ENCODE peak calls at places on chromosomes 16 and 17, in eight cellular contexts. One of them, this sample, is unnamed.

GRCh38 chr17:40060887-40061480 is 1.8 kb upstream of the THRA start:
- DNase-seq in nephron progenitor cell: no peak
- DNase-seq in hypothalamus: no peak
- DNase-seq in fibroblast of lung: no peak
- DNase-seq in stimulated activated CD4-positive, alpha-beta T cell treated with anti-CD3 and anti-CD28 coated beads, TNF-alpha, amount 100 ng/mL, for 48 hours: no peak
- DNase-seq in GM04504: no peak
- DNase-seq in activated effector memory CD4-positive, alpha-beta T cell treated with Interleukin-2 at 50 U/mL for 16 hours: no peak
- DNase-seq in AG09319: no peak
- DNase-seq in this sample: no peak

GRCh38 chr17:64661981-64662773 is at the start of gene SMURF2:
- DNase-seq in nephron progenitor cell: peak
- DNase-seq in fibroblast of lung: peak
- DNase-seq in activated effector memory CD4-positive, alpha-beta T cell treated with Interleukin-2 at 50 U/mL for 16 hours: peak
- DNase-seq in stimulated activated CD4-positive, alpha-beta T cell treated with anti-CD3 and anti-CD28 coated beads, TNF-alpha, amount 100 ng/mL, for 48 hours: peak
- DNase-seq in GM04504: no peak
- DNase-seq in hypothalamus: peak
- DNase-seq in AG09319: no peak
- DNase-seq in this sample: peak

GRCh38 chr17:45971698-45972141 is 27.3 kb upstream of the STH start:
- DNase-seq in nephron progenitor cell: no peak
- DNase-seq in hypothalamus: no peak
- DNase-seq in AG09319: no peak
- DNase-seq in GM04504: no peak
- DNase-seq in fibroblast of lung: no peak
- DNase-seq in stimulated activated CD4-positive, alpha-beta T cell treated with anti-CD3 and anti-CD28 coated beads, TNF-alpha, amount 100 ng/mL, for 48 hours: no peak
- DNase-seq in activated effector memory CD4-positive, alpha-beta T cell treated with Interleukin-2 at 50 U/mL for 16 hours: no peak
- DNase-seq in this sample: no peak

GRCh38 chr17:62818491-62818890 is 10.4 kb upstream of the MARCHF10 start:
- DNase-seq in activated effector memory CD4-positive, alpha-beta T cell treated with Interleukin-2 at 50 U/mL for 16 hours: no peak
- DNase-seq in AG09319: no peak
- DNase-seq in nephron progenitor cell: no peak
- DNase-seq in GM04504: no peak
- DNase-seq in hypothalamus: no peak
- DNase-seq in stimulated activated CD4-positive, alpha-beta T cell treated with anti-CD3 and anti-CD28 coated beads, TNF-alpha, amount 100 ng/mL, for 48 hours: no peak
- DNase-seq in fibroblast of lung: no peak
- DNase-seq in this sample: no peak

GRCh38 chr17:14311186-14311705 is 10.4 kb downstream of the HS3ST3B1 start:
- DNase-seq in nephron progenitor cell: no peak
- DNase-seq in stimulated activated CD4-positive, alpha-beta T cell treated with anti-CD3 and anti-CD28 coated beads, TNF-alpha, amount 100 ng/mL, for 48 hours: no peak
- DNase-seq in fibroblast of lung: no peak
- DNase-seq in activated effector memory CD4-positive, alpha-beta T cell treated with Interleukin-2 at 50 U/mL for 16 hours: no peak
- DNase-seq in hypothalamus: no peak
- DNase-seq in AG09319: no peak
- DNase-seq in GM04504: no peak
- DNase-seq in this sample: no peak

GRCh38 chr16:11308493-11309283 is 27.6 kb upstream of the PRM1 start:
- DNase-seq in nephron progenitor cell: no peak
- DNase-seq in stimulated activated CD4-positive, alpha-beta T cell treated with anti-CD3 and anti-CD28 coated beads, TNF-alpha, amount 100 ng/mL, for 48 hours: no peak
- DNase-seq in GM04504: no peak
- DNase-seq in hypothalamus: no peak
- DNase-seq in activated effector memory CD4-positive, alpha-beta T cell treated with Interleukin-2 at 50 U/mL for 16 hours: no peak
- DNase-seq in AG09319: no peak
- DNase-seq in fibroblast of lung: no peak
- DNase-seq in this sample: no peak

GRCh38 chr17:39064374-39064773 is 87.1 kb downstream of the PLXDC1 start:
- DNase-seq in stimulated activated CD4-positive, alpha-beta T cell treated with anti-CD3 and anti-CD28 coated beads, TNF-alpha, amount 100 ng/mL, for 48 hours: no peak
- DNase-seq in activated effector memory CD4-positive, alpha-beta T cell treated with Interleukin-2 at 50 U/mL for 16 hours: no peak
- DNase-seq in hypothalamus: no peak
- DNase-seq in fibroblast of lung: peak
- DNase-seq in AG09319: no peak
- DNase-seq in GM04504: peak
- DNase-seq in nephron progenitor cell: no peak
- DNase-seq in this sample: no peak

GRCh38 chr17:7263071-7263800 is 958 bp upstream of the CLDN7 start:
- DNase-seq in hypothalamus: no peak
- DNase-seq in GM04504: no peak
- DNase-seq in nephron progenitor cell: peak
- DNase-seq in activated effector memory CD4-positive, alpha-beta T cell treated with Interleukin-2 at 50 U/mL for 16 hours: no peak
- DNase-seq in fibroblast of lung: no peak
- DNase-seq in stimulated activated CD4-positive, alpha-beta T cell treated with anti-CD3 and anti-CD28 coated beads, TNF-alpha, amount 100 ng/mL, for 48 hours: no peak
- DNase-seq in AG09319: no peak
- DNase-seq in this sample: no peak

GRCh38 chr16:64841071-64841470 is 280.8 kb downstream of the CDH11 start:
- DNase-seq in AG09319: no peak
- DNase-seq in fibroblast of lung: no peak
- DNase-seq in GM04504: no peak
- DNase-seq in stimulated activated CD4-positive, alpha-beta T cell treated with anti-CD3 and anti-CD28 coated beads, TNF-alpha, amount 100 ng/mL, for 48 hours: no peak
- DNase-seq in nephron progenitor cell: no peak
- DNase-seq in activated effector memory CD4-positive, alpha-beta T cell treated with Interleukin-2 at 50 U/mL for 16 hours: no peak
- DNase-seq in hypothalamus: no peak
- DNase-seq in this sample: no peak

GRCh38 chr17:62696726-62697490 is 69.4 kb downstream of the MRC2 start:
- DNase-seq in GM04504: no peak
- DNase-seq in nephron progenitor cell: no peak
- DNase-seq in hypothalamus: no peak
- DNase-seq in activated effector memory CD4-positive, alpha-beta T cell treated with Interleukin-2 at 50 U/mL for 16 hours: no peak
- DNase-seq in stimulated activated CD4-positive, alpha-beta T cell treated with anti-CD3 and anti-CD28 coated beads, TNF-alpha, amount 100 ng/mL, for 48 hours: no peak
- DNase-seq in fibroblast of lung: no peak
- DNase-seq in AG09319: no peak
- DNase-seq in this sample: no peak

GRCh38 chr17:58415371-58416055 is 1.8 kb downstream of the RNF43 start:
- DNase-seq in stimulated activated CD4-positive, alpha-beta T cell treated with anti-CD3 and anti-CD28 coated beads, TNF-alpha, amount 100 ng/mL, for 48 hours: no peak
- DNase-seq in AG09319: no peak
- DNase-seq in hypothalamus: no peak
- DNase-seq in activated effector memory CD4-positive, alpha-beta T cell treated with Interleukin-2 at 50 U/mL for 16 hours: no peak
- DNase-seq in nephron progenitor cell: peak
- DNase-seq in GM04504: no peak
- DNase-seq in fibroblast of lung: no peak
- DNase-seq in this sample: no peak

GRCh38 chr16:87369796-87370719 is 13.5 kb downstream of the FBXO31 start:
- DNase-seq in hypothalamus: no peak
- DNase-seq in activated effector memory CD4-positive, alpha-beta T cell treated with Interleukin-2 at 50 U/mL for 16 hours: no peak
- DNase-seq in fibroblast of lung: no peak
- DNase-seq in GM04504: no peak
- DNase-seq in stimulated activated CD4-positive, alpha-beta T cell treated with anti-CD3 and anti-CD28 coated beads, TNF-alpha, amount 100 ng/mL, for 48 hours: no peak
- DNase-seq in AG09319: no peak
- DNase-seq in nephron progenitor cell: no peak
- DNase-seq in this sample: no peak

GRCh38 chr16:882256-882655 is 81.7 kb upstream of the GNG13 start:
- DNase-seq in hypothalamus: no peak
- DNase-seq in GM04504: no peak
- DNase-seq in nephron progenitor cell: no peak
- DNase-seq in AG09319: no peak
- DNase-seq in stimulated activated CD4-positive, alpha-beta T cell treated with anti-CD3 and anti-CD28 coated beads, TNF-alpha, amount 100 ng/mL, for 48 hours: no peak
- DNase-seq in fibroblast of lung: no peak
- DNase-seq in activated effector memory CD4-positive, alpha-beta T cell treated with Interleukin-2 at 50 U/mL for 16 hours: no peak
- DNase-seq in this sample: no peak

GRCh38 chr17:43732961-43733360 is 25.6 kb downstream of the SOST start:
- DNase-seq in activated effector memory CD4-positive, alpha-beta T cell treated with Interleukin-2 at 50 U/mL for 16 hours: no peak
- DNase-seq in hypothalamus: no peak
- DNase-seq in nephron progenitor cell: no peak
- DNase-seq in GM04504: peak
- DNase-seq in fibroblast of lung: peak
- DNase-seq in AG09319: no peak
- DNase-seq in stimulated activated CD4-positive, alpha-beta T cell treated with anti-CD3 and anti-CD28 coated beads, TNF-alpha, amount 100 ng/mL, for 48 hours: no peak
- DNase-seq in this sample: peak

GRCh38 chr17:78314683-78315354 is 45.1 kb downstream of the SOCS3 start:
- DNase-seq in nephron progenitor cell: no peak
- DNase-seq in fibroblast of lung: no peak
- DNase-seq in GM04504: no peak
- DNase-seq in hypothalamus: no peak
- DNase-seq in activated effector memory CD4-positive, alpha-beta T cell treated with Interleukin-2 at 50 U/mL for 16 hours: no peak
- DNase-seq in AG09319: no peak
- DNase-seq in stimulated activated CD4-positive, alpha-beta T cell treated with anti-CD3 and anti-CD28 coated beads, TNF-alpha, amount 100 ng/mL, for 48 hours: no peak
- DNase-seq in this sample: no peak

GRCh38 chr17:76005263-76006149 is 4.9 kb downstream of the CDK3 start:
- DNase-seq in AG09319: peak
- DNase-seq in nephron progenitor cell: peak
- DNase-seq in fibroblast of lung: peak
- DNase-seq in activated effector memory CD4-positive, alpha-beta T cell treated with Interleukin-2 at 50 U/mL for 16 hours: peak
- DNase-seq in hypothalamus: peak
- DNase-seq in GM04504: peak
- DNase-seq in stimulated activated CD4-positive, alpha-beta T cell treated with anti-CD3 and anti-CD28 coated beads, TNF-alpha, amount 100 ng/mL, for 48 hours: peak
- DNase-seq in this sample: no peak